ENCODE peak calls at places on chromosomes 3 and 15, in four cellular contexts. F is sigmoid colon, R is Panc1, M is SK-N-SH. V is an unnamed sample. For H3K4me1, the result is how much of the 10 kb centered on the place peaks cover.

GRCh38 chr3:46860381-46861292 is 2.6 kb downstream of the MYL3 start:
- DNase-seq in M (no peak), F (peak), R (no peak), V (no peak)

GRCh38 chr3:36455406-36455805 is 75.1 kb downstream of the STAC start:
- DNase-seq in M (no peak), F (no peak), R (no peak), V (no peak)

GRCh38 chr15:25568751-25569150 is 129.9 kb upstream of the UBE3A start:
- DNase-seq in R (no peak), F (peak), M (no peak), V (no peak)

GRCh38 chr3:48034000-48034516 is 17.8 kb upstream of the MAP4 start:
- DNase-seq in F (no peak), M (peak), R (no peak), V (no peak)

GRCh38 chr15:76991741-76992645 is 2.9 kb upstream of the PSTPIP1 start:
- DNase-seq in M (peak), F (peak), R (no peak), V (no peak)

GRCh38 chr15:89071471-89071870 is 16.8 kb upstream of the ABHD2 start:
- DNase-seq in M (no peak), F (no peak), R (no peak), V (no peak)

GRCh38 chr15:53513431-53513830 is 246.0 kb downstream of the WDR72 start:
- DNase-seq in F (no peak), R (no peak), M (no peak), V (no peak)

GRCh38 chr3:61875073-61875472 is 313.7 kb downstream of the PTPRG start:
- DNase-seq in F (no peak), M (no peak), R (no peak), V (no peak)

GRCh38 chr3:140546649-140547048 is 131.2 kb upstream of the TRIM42 start:
- DNase-seq in M (no peak), F (no peak), R (no peak), V (no peak)

GRCh38 chr3:104952587-104952986 is 414.1 kb upstream of the ALCAM start:
- DNase-seq in M (no peak), R (no peak), F (no peak), V (no peak)

GRCh38 chr15:91100561-91101355 is 701 bp downstream of the SV2B start:
- DNase-seq in R (no peak), M (peak), F (no peak), V (no peak)

GRCh38 chr15:91102546-91103330 is 2.7 kb downstream of the SV2B start:
- DNase-seq in R (no peak), M (no peak), F (no peak), V (no peak)

GRCh38 chr15:91101356-91101920 is 1.4 kb downstream of the SV2B start:
- DNase-seq in F (no peak), R (no peak), M (no peak), V (no peak)

GRCh38 chr15:91098451-91098850 is 1.6 kb upstream of the SV2B start:
- DNase-seq in M (no peak), R (no peak), F (no peak), V (no peak)

DNA sequence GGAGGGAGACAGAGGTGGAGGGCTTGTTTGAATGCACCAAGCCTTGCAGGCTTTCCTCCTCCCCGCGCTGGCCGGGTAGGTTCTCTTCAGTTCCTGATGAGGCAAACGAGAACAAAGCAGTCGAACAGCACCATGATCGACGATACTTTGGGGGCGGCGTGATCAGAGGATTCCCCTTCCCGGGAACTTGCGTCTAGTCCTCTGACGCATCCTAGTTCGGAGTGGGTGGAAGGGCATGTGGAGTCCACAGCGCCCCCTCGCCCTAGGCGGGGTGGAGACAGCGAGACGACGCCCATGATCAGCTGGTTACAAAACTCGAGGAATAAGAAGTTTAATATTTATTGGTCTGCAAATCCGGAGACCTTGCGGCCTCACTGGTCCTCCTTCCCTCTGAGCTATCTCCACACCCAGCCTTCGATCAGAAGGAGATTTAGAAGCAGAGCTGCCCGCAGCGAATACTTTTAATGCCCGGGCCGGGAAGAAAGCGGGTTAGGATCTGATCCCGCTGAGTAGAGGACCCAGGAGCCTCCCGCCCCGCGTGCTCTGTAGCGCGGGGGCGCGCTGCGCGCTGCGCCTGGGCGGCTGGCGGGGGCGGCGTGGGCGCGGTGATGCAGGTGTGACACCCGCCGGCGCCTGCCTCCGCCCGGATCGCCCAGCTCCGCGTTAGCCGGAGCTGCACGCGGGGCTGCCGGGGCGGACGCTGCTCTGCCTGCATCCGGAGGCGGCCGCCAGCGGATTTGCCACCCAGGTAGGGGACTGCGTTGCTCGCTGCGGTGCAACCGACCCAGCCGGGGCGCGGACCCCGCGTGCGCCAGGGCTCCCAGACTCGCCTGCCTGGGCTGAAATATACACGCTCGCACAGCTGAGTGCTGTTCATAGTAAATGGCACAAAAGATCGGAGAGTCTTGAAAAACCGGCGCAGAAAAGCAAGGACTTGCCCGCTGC is at the start of gene SV2B:
- DNase-seq in M (peak), F (no peak), R (no peak), V (no peak)
- TF ChIP-seq CTCF in M (peak), F (no peak), R (peak), V (no peak)

GRCh38 chr3:41726891-41727290 is 235.0 kb downstream of the ULK4 start:
- DNase-seq in R (no peak), F (no peak), M (no peak), V (no peak)
- TF ChIP-seq POLR2AphosphoS5 in R (no peak), F (no peak), M (no peak), V (no peak)

GRCh38 chr3:12946661-12947316 is 105.4 kb upstream of the RPL32 start:
- DNase-seq in M (no peak), R (no peak), F (no peak), V (no peak)
- H3K4me1 ChIP-seq in M (under half), R (under half), F (under half), V (under half)

GRCh38 chr3:51390186-51390585 is 899 bp upstream of the RBM15B start:
- DNase-seq in M (no peak), F (no peak), R (no peak), V (no peak)

GRCh38 chr3:51386852-51387229 is 1.8 kb downstream of the MANF start:
- DNase-seq in F (no peak), M (no peak), R (no peak), V (no peak)

GRCh38 chr3:51389423-51390183 is 1.5 kb upstream of the RBM15B start:
- DNase-seq in M (peak), F (no peak), R (peak), V (no peak)

GRCh38 chr3:51386159-51386851 is 1.2 kb downstream of the MANF start:
- DNase-seq in M (no peak), R (no peak), F (no peak), V (no peak)

GRCh38 chr3:51388286-51389029 is 2.6 kb upstream of the RBM15B start:
- DNase-seq in M (no peak), F (no peak), R (no peak), V (peak)
- TF ChIP-seq CTCF in M (no peak), F (peak), R (no peak), V (no peak)

GRCh38 chr15:62431806-62432205 is 266.7 kb upstream of the C2CD4B start:
- DNase-seq in M (no peak), F (no peak), R (no peak), V (no peak)
- TF ChIP-seq POLR2AphosphoS5 in M (no peak), F (peak), R (no peak), V (no peak)

GRCh38 chr3:14124223-14124614 is 451 bp downstream of the CHCHD4 start:
- DNase-seq in R (no peak), M (peak), F (peak), V (no peak)
- H3K4me1 ChIP-seq in R (under half), M (under half), F (under half), V (under half)

V was measured in prostate gland.